ENCODE peak calls at places on chromosome 1, in ten cellular contexts. U is HepG2, G is ovary, B is mucosa of descending colon, K is A673, I is pancreas, R is aorta, S is left ventricle myocardium inferior, F is OCI-LY7, V is uterus. W is an unnamed sample.

GRCh38 chr1:175073054-175073453 is 5.4 kb downstream of the TNN start:
- DNase-seq in U (no peak), G (no peak), B (peak; percentile 4), K (no peak), I (no peak), R (no peak), S (no peak), F (no peak), V (peak; percentile 62), W (no peak)

GRCh38 chr1:3900150-3900968 is at the start of gene C1orf174:
- DNase-seq in U (peak; percentile 97), G (peak; percentile 96), B (peak; percentile 95), K (peak; percentile 98), I (peak; percentile 88), R (peak; percentile 97), S (peak; percentile 95), F (peak; percentile 99), V (peak; percentile 99), W (peak; percentile 94)

GRCh38 chr1:112950426-112950825 is 5.6 kb downstream of the SLC16A1 start:
- DNase-seq in U (no peak), G (no peak), B (no peak), K (no peak), I (no peak), R (no peak), S (no peak), F (no peak), V (no peak), W (no peak)

GRCh38 chr1:171014878-171015277 is 75.8 kb upstream of the FMO3 start:
- DNase-seq in U (no peak), G (no peak), B (no peak), K (no peak), I (no peak), R (no peak), S (no peak), F (no peak), V (no peak), W (no peak)

GRCh38 chr1:9039761-9040658 is 13.8 kb upstream of the SLC2A7 start:
- DNase-seq in U (no peak), G (no peak), B (no peak), K (no peak), I (no peak), R (peak; percentile 35), S (no peak), F (no peak), V (no peak), W (no peak)

GRCh38 chr1:116919802-116920201 is 10.1 kb downstream of the PTGFRN start:
- DNase-seq in U (peak; percentile 18), G (no peak), B (peak; percentile 50), K (no peak), I (peak; percentile 65), R (no peak), S (no peak), F (no peak), V (no peak), W (no peak)

GRCh38 chr1:157173900-157174410 is 35.8 kb upstream of the ETV3 start:
- DNase-seq in U (no peak), G (no peak), B (no peak), K (no peak), I (no peak), R (no peak), S (no peak), F (no peak), V (no peak), W (no peak)

GRCh38 chr1:32367912-32368635 is 5.7 kb downstream of the TSSK3 start:
- DNase-seq in U (no peak), G (no peak), B (no peak), K (no peak), I (no peak), R (no peak), S (no peak), F (no peak), V (no peak), W (no peak)

GRCh38 chr1:247156787-247157232 is 15.0 kb downstream of the ZNF124 start:
- DNase-seq in U (no peak), G (no peak), B (no peak), K (no peak), I (no peak), R (no peak), S (no peak), F (no peak), V (no peak), W (no peak)
- H3K9me3 ChIP-seq in U (peaks cover 54% of the 10 kb centered on the region), G (no peaks in the 10 kb centered on the region), B (peaks cover 100% of the 10 kb centered on the region), K (peaks cover 86% of the 10 kb centered on the region), I (peaks cover 5% of the 10 kb centered on the region), R (peaks cover 20% of the 10 kb centered on the region), S (peaks cover 100% of the 10 kb centered on the region), F (peaks cover 77% of the 10 kb centered on the region), V (no peaks in the 10 kb centered on the region), W (peaks cover 100% of the 10 kb centered on the region)

DNA sequence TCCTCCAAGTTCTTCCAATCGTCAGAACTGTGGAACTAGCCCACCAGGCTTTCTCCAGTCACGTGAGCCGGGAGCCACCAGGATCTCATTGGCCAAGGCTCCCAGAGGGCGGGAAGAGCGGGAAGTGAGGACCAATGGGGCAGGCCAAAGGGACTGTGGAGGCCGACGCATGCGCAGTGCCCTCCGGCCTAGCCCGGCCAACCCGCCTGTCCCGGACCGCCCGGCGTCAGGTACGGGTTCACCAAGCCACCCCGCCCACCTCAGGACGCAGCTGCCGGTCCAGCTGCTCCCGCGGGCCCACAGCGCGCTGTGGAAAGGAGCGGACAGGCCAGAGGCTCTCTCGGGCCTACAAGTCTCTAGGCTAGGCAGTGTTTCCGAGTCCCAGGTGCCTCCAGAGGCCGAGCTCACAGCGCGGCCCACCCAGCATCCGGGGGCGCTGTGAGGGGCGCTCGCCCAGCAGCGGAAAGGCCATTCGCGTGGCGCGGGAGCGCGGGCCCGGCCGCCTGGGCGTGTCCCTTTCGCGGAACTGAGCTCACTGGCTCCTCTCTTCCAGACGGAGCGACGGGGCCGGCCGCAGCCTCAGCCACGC is 10.9 kb downstream of the OR14I1 start:
- DNase-seq in U (no peak), G (no peak), B (no peak), K (no peak), I (no peak), R (no peak), S (no peak), F (no peak), V (no peak), W (no peak)
- H3K9me3 ChIP-seq in U (no peaks in the 10 kb centered on the region), G (no peaks in the 10 kb centered on the region), B (no peaks in the 10 kb centered on the region), K (no peaks in the 10 kb centered on the region), I (no peaks in the 10 kb centered on the region), R (peaks cover 2% of the 10 kb centered on the region), S (peaks cover 18% of the 10 kb centered on the region), F (no peaks in the 10 kb centered on the region), V (no peaks in the 10 kb centered on the region), W (no peaks in the 10 kb centered on the region)

GRCh38 chr1:2831596-2832212 is 30.2 kb upstream of the TTC34 start:
- DNase-seq in U (no peak), G (no peak), B (no peak), K (no peak), I (peak; percentile 34), R (peak; percentile 36), S (no peak), F (no peak), V (no peak), W (no peak)

GRCh38 chr1:2829846-2830615 is 28.5 kb upstream of the TTC34 start:
- DNase-seq in U (no peak), G (no peak), B (no peak), K (no peak), I (peak; percentile 40), R (peak; percentile 43), S (no peak), F (no peak), V (no peak), W (no peak)

GRCh38 chr1:2828586-2829250 is 27.2 kb upstream of the TTC34 start:
- DNase-seq in U (no peak), G (no peak), B (no peak), K (no peak), I (no peak), R (peak; percentile 21), S (no peak), F (no peak), V (no peak), W (peak; percentile 42)

GRCh38 chr1:2832506-2833453 is 31.3 kb upstream of the TTC34 start:
- DNase-seq in U (no peak), G (no peak), B (no peak), K (no peak), I (peak; percentile 33), R (peak; percentile 34), S (no peak), F (no peak), V (no peak), W (no peak)

DNA sequence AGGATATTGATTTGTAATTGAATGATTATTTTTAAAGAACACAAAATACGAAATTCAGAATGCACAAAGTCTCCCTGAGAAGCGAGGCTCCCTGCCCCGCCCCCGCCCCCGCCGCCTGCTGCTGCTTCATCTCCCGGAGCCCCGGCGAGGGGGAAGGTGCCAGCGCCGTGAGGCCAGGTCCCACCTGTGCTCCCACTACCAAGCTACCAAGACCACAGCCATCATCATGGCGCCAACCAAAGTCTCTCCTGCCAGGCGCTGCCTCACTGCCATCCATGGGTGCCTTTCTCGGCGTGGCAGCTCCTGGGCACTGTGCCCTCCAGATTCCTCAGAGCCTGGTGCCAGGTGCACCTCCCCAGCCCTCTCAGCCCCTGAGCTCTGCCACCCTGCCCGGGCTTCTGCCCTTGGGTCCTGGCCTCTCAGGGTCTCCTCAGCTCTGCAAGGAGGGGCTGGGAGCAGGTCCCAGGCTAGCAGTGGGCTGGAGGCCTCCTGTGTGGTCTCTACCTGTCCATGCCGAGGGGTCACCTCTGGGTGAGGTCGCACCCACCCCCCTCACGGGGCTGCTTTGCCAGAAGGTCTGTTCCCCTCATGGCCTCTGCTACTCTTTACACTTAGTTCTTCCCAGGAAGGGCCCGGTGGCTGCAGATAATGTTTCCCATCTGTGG is 29.4 kb upstream of the TTC34 start:
- DNase-seq in U (no peak), G (no peak), B (no peak), K (no peak), I (peak; percentile 32), R (peak; percentile 39), S (no peak), F (no peak), V (no peak), W (no peak)
- H3K9me3 ChIP-seq in U (peaks cover 9% of the 10 kb centered on the region), G (no peaks in the 10 kb centered on the region), B (no peaks in the 10 kb centered on the region), K (no peaks in the 10 kb centered on the region), I (no peaks in the 10 kb centered on the region), R (no peaks in the 10 kb centered on the region), S (peaks cover 22% of the 10 kb centered on the region), F (no peaks in the 10 kb centered on the region), V (no peaks in the 10 kb centered on the region), W (peaks cover 18% of the 10 kb centered on the region)

GRCh38 chr1:154471304-154471703 is 30.7 kb upstream of the TDRD10 start:
- DNase-seq in U (no peak), G (no peak), B (peak; percentile 62), K (no peak), I (no peak), R (no peak), S (no peak), F (no peak), V (no peak), W (no peak)

GRCh38 chr1:154478013-154478412 is 24.0 kb upstream of the TDRD10 start:
- DNase-seq in U (no peak), G (no peak), B (peak; percentile 92), K (no peak), I (no peak), R (no peak), S (no peak), F (no peak), V (no peak), W (no peak)

GRCh38 chr1:154478639-154479038 is 23.4 kb upstream of the TDRD10 start:
- DNase-seq in U (peak; percentile 52), G (no peak), B (peak; percentile 65), K (peak; percentile 52), I (no peak), R (no peak), S (no peak), F (peak; percentile 79), V (no peak), W (no peak)

GRCh38 chr1:154476791-154477190 is 25.2 kb upstream of the TDRD10 start:
- DNase-seq in U (no peak), G (no peak), B (no peak), K (no peak), I (no peak), R (no peak), S (no peak), F (no peak), V (no peak), W (no peak)

GRCh38 chr1:154474802-154475201 is 27.2 kb upstream of the TDRD10 start:
- DNase-seq in U (peak; percentile 51), G (no peak), B (peak; percentile 90), K (peak; percentile 50), I (no peak), R (peak; percentile 70), S (no peak), F (no peak), V (no peak), W (no peak)
- H3K9me3 ChIP-seq in U (no peaks in the 10 kb centered on the region), G (no peaks in the 10 kb centered on the region), B (no peaks in the 10 kb centered on the region), K (no peaks in the 10 kb centered on the region), I (no peaks in the 10 kb centered on the region), R (no peaks in the 10 kb centered on the region), S (no peaks in the 10 kb centered on the region), F (no peaks in the 10 kb centered on the region), V (no peaks in the 10 kb centered on the region), W (no peaks in the 10 kb centered on the region)